ENCODE peak calls at places on chromosomes 6 and 20, in nine cellular contexts. K, R, W, H, Q, F, B, A and T are unnamed samples.

GRCh38 chr20:36547186-36548005 is 6.1 kb downstream of the MYL9 start:
- DNase-seq in K (no peak), R (no peak), W (no peak), H (no peak), Q (no peak), F (no peak), B (no peak), A (no peak), T (no peak)

GRCh38 chr6:32971581-32972352 is 3.4 kb downstream of the BRD2 start:
- DNase-seq in K (peak), R (peak), W (peak), H (peak), Q (peak), F (peak), B (peak), A (peak), T (peak)

GRCh38 chr6:170208171-170208601 is 82.7 kb downstream of the DLL1 start:
- DNase-seq in K (no peak), R (no peak), W (no peak), H (no peak), Q (no peak), F (no peak), B (peak), A (peak), T (peak)

GRCh38 chr20:32326507-32326851 is 31.7 kb upstream of the ASXL1 start:
- DNase-seq in K (no peak), R (no peak), W (no peak), H (no peak), Q (no peak), F (no peak), B (no peak), A (no peak), T (no peak)

GRCh38 chr20:54158856-54159418 is 14.8 kb downstream of the CYP24A1 start:
- DNase-seq in K (no peak), R (no peak), W (no peak), H (no peak), Q (no peak), F (no peak), B (no peak), A (no peak), T (no peak)

GRCh38 chr20:48788486-48789072 is 39.2 kb downstream of the PREX1 start:
- DNase-seq in K (no peak), R (no peak), W (no peak), H (no peak), Q (no peak), F (no peak), B (peak), A (no peak), T (no peak)

GRCh38 chr6:43990275-43990626 is 137.0 kb downstream of the MRPL14 start:
- DNase-seq in K (no peak), R (no peak), W (no peak), H (no peak), Q (peak), F (peak), B (no peak), A (no peak), T (no peak)

GRCh38 chr20:40811660-40812414 is 122.8 kb upstream of the MAFB start:
- DNase-seq in K (no peak), R (no peak), W (no peak), H (no peak), Q (no peak), F (no peak), B (no peak), A (no peak), T (no peak)

GRCh38 chr6:43950206-43950605 is 177.0 kb downstream of the MRPL14 start:
- DNase-seq in K (no peak), R (no peak), W (no peak), H (no peak), Q (no peak), F (no peak), B (no peak), A (peak), T (no peak)

GRCh38 chr6:159716247-159717086 is 10.8 kb upstream of the WTAP start:
- DNase-seq in K (peak), R (no peak), W (no peak), H (no peak), Q (no peak), F (no peak), B (no peak), A (no peak), T (no peak)

GRCh38 chr6:40410792-40411191 is 176.4 kb downstream of the LRFN2 start:
- DNase-seq in K (no peak), R (no peak), W (no peak), H (no peak), Q (no peak), F (peak), B (no peak), A (no peak), T (no peak)

GRCh38 chr6:118124851-118125250 is 217.8 kb downstream of the SLC35F1 start:
- DNase-seq in K (no peak), R (no peak), W (no peak), H (no peak), Q (no peak), F (no peak), B (no peak), A (no peak), T (no peak)

GRCh38 chr6:31778193-31778592 is 1.1 kb upstream of the VWA7 start:
- DNase-seq in K (no peak), R (no peak), W (no peak), H (no peak), Q (no peak), F (no peak), B (no peak), A (no peak), T (no peak)

GRCh38 chr6:21664263-21665081 is 70.9 kb downstream of the SOX4 start:
- DNase-seq in K (no peak), R (no peak), W (peak), H (no peak), Q (peak), F (peak), B (no peak), A (peak), T (peak)

GRCh38 chr6:106730672-106731071 is 101.3 kb downstream of the QRSL1 start:
- DNase-seq in K (no peak), R (no peak), W (no peak), H (no peak), Q (no peak), F (no peak), B (no peak), A (no peak), T (no peak)

GRCh38 chr6:150759500-150759899 is 106.0 kb upstream of the MTHFD1L start:
- DNase-seq in K (no peak), R (no peak), W (no peak), H (no peak), Q (no peak), F (no peak), B (no peak), A (no peak), T (no peak)

GRCh38 chr6:31092769-31093505 is 19.4 kb downstream of the C6orf15 start:
- DNase-seq in K (no peak), R (no peak), W (no peak), H (no peak), Q (no peak), F (no peak), B (no peak), A (no peak), T (no peak)

GRCh38 chr6:86715676-86716075 is 221.7 kb upstream of the HTR1E start:
- DNase-seq in K (no peak), R (no peak), W (no peak), H (no peak), Q (no peak), F (no peak), B (no peak), A (no peak), T (no peak)

GRCh38 chr6:80003841-80004198 is 629 bp upstream of the TTK start:
- DNase-seq in K (no peak), R (no peak), W (no peak), H (peak), Q (no peak), F (peak), B (peak), A (no peak), T (no peak)